ENCODE peak calls at places on chromosomes 6 and 20, in five cellular contexts. One of them, this sample, is unnamed.

GRCh38 chr6:170273681-170274080 is 17.2 kb downstream of the DLL1 start:
- DNase-seq in spleen: no peak
- DNase-seq in IMR-90: no peak
- DNase-seq in uterus: no peak
- DNase-seq in H1: no peak
- DNase-seq in this sample: no peak

GRCh38 chr6:18262812-18263560 is 1.3 kb downstream of the DEK start:
- DNase-seq in uterus: no peak
- DNase-seq in IMR-90: peak; percentile 9
- DNase-seq in spleen: no peak
- DNase-seq in H1: no peak
- DNase-seq in this sample: no peak

GRCh38 chr6:150967910-150968309 is 102.4 kb downstream of the MTHFD1L start:
- DNase-seq in spleen: no peak
- DNase-seq in IMR-90: peak; percentile 29
- DNase-seq in H1: no peak
- DNase-seq in uterus: no peak
- DNase-seq in this sample: no peak

GRCh38 chr6:108720798-108721197 is 127.4 kb upstream of the ARMC2 start:
- DNase-seq in H1: no peak
- DNase-seq in IMR-90: no peak
- DNase-seq in spleen: no peak
- DNase-seq in uterus: no peak
- DNase-seq in this sample: no peak

GRCh38 chr20:61960836-61961235 is 104.8 kb downstream of the TAF4 start:
- DNase-seq in H1: no peak
- DNase-seq in spleen: no peak
- DNase-seq in uterus: no peak
- DNase-seq in IMR-90: no peak
- DNase-seq in this sample: no peak

GRCh38 chr20:1882026-1882425 is 13.2 kb upstream of the SIRPA start:
- DNase-seq in IMR-90: no peak
- DNase-seq in spleen: peak; percentile 67
- DNase-seq in uterus: no peak
- DNase-seq in H1: no peak
- DNase-seq in this sample: no peak

GRCh38 chr6:39057251-39058155 is 8.9 kb downstream of the GLP1R start:
- DNase-seq in IMR-90: no peak
- DNase-seq in spleen: peak; percentile 63
- DNase-seq in uterus: no peak
- DNase-seq in H1: no peak
- DNase-seq in this sample: peak; percentile 6

GRCh38 chr6:89145962-89146747 is at the start of gene PM20D2:
- DNase-seq in uterus: peak; percentile 52
- DNase-seq in H1: no peak
- DNase-seq in IMR-90: peak; percentile 20
- DNase-seq in spleen: peak; percentile 93
- DNase-seq in this sample: peak; percentile 84

GRCh38 chr6:36998723-36999466 is 6.6 kb upstream of the FGD2 start:
- DNase-seq in IMR-90: no peak
- DNase-seq in H1: no peak
- DNase-seq in spleen: peak; percentile 37
- DNase-seq in uterus: no peak
- DNase-seq in this sample: no peak
- TF ChIP-seq POLR2A in IMR-90: no peak
- TF ChIP-seq POLR2A in H1: no peak
- TF ChIP-seq POLR2A in spleen: no peak
- TF ChIP-seq POLR2A in uterus: no peak
- TF ChIP-seq POLR2A in this sample: no peak

GRCh38 chr6:142233945-142234682 is 67.7 kb upstream of the ADGRG6 start:
- DNase-seq in uterus: no peak
- DNase-seq in spleen: no peak
- DNase-seq in H1: no peak
- DNase-seq in IMR-90: no peak
- DNase-seq in this sample: no peak
- H3K4me3 ChIP-seq in uterus: no peak overlapping the region
- H3K4me3 ChIP-seq in spleen: no peak overlapping the region
- H3K4me3 ChIP-seq in H1: no peak overlapping the region
- H3K4me3 ChIP-seq in IMR-90: no peak overlapping the region
- H3K4me3 ChIP-seq in this sample: no peak overlapping the region

GRCh38 chr6:56279346-56280080 is 32.1 kb upstream of the COL21A1 start:
- DNase-seq in uterus: no peak
- DNase-seq in H1: no peak
- DNase-seq in IMR-90: no peak
- DNase-seq in spleen: no peak
- DNase-seq in this sample: no peak

GRCh38 chr6:56288347-56288746 is 41.0 kb upstream of the COL21A1 start:
- DNase-seq in IMR-90: no peak
- DNase-seq in H1: no peak
- DNase-seq in uterus: no peak
- DNase-seq in spleen: no peak
- DNase-seq in this sample: no peak

GRCh38 chr6:56278186-56278585 is 30.8 kb upstream of the COL21A1 start:
- DNase-seq in spleen: no peak
- DNase-seq in H1: no peak
- DNase-seq in uterus: no peak
- DNase-seq in IMR-90: no peak
- DNase-seq in this sample: no peak

GRCh38 chr6:56282391-56282790 is 35.0 kb upstream of the COL21A1 start:
- DNase-seq in uterus: no peak
- DNase-seq in H1: no peak
- DNase-seq in IMR-90: no peak
- DNase-seq in spleen: no peak
- DNase-seq in this sample: no peak
- TF ChIP-seq POLR2A in uterus: no peak
- TF ChIP-seq POLR2A in H1: no peak
- TF ChIP-seq POLR2A in IMR-90: no peak
- TF ChIP-seq POLR2A in spleen: no peak
- TF ChIP-seq POLR2A in this sample: no peak

GRCh38 chr6:167855825-167856425 is 29.2 kb downstream of the AFDN start:
- DNase-seq in uterus: no peak
- DNase-seq in H1: no peak
- DNase-seq in IMR-90: peak; percentile 97
- DNase-seq in spleen: no peak
- DNase-seq in this sample: no peak
- H3K4me3 ChIP-seq in uterus: no peak overlapping the region
- H3K4me3 ChIP-seq in H1: no peak overlapping the region
- H3K4me3 ChIP-seq in IMR-90: no peak overlapping the region
- H3K4me3 ChIP-seq in spleen: no peak overlapping the region
- H3K4me3 ChIP-seq in this sample: no peak overlapping the region

DNA sequence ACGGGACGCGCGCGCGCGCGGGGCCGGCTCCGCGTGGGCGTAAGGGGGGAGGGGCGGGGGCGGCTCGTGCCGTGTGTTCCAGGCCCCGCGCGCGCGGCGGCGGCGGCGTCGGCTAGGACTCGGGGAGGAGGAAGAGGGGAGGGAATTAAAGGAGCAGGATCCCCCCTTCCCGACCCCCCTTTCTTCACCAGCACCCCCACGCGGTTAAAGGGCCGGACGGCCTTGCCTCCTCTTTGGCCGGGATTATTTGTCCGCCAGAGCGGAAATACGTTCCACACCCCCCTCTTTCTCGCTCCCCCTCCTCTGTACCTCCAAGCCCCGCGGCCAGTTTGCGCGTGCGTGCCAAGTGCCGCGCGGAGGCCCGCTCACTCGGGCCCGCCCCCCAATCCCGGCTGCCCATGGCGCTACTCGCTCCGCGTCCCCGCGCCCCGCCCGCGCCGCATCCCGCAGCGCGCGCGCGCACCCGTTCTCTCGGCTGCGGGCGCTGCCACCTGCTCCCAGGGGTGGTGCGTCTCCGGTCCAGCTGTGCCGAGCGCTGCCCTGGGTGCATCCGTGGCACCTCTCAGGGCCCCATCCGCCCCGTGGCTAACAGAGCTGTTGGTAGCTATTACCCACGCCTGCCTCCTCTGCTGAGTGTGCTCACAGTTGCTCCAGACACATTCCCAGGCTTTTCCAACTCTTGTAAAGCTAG is at the start of gene ZBTB12:
- DNase-seq in uterus: peak; percentile 96
- DNase-seq in spleen: peak; percentile 96
- DNase-seq in H1: peak; percentile 86
- DNase-seq in IMR-90: peak; percentile 98
- DNase-seq in this sample: peak; percentile 89
- TF ChIP-seq POLR2A in uterus: peak; percentile 81
- TF ChIP-seq POLR2A in spleen: no peak
- TF ChIP-seq POLR2A in H1: no peak
- TF ChIP-seq POLR2A in IMR-90: no peak
- TF ChIP-seq POLR2A in this sample: peak; percentile 66

GRCh38 chr6:50842446-50842845 is 23.8 kb downstream of the TFAP2B start:
- DNase-seq in IMR-90: no peak
- DNase-seq in spleen: no peak
- DNase-seq in H1: no peak
- DNase-seq in uterus: no peak
- DNase-seq in this sample: no peak

GRCh38 chr6:50840814-50841192 is 22.1 kb downstream of the TFAP2B start:
- DNase-seq in spleen: no peak
- DNase-seq in H1: no peak
- DNase-seq in uterus: no peak
- DNase-seq in IMR-90: no peak
- DNase-seq in this sample: no peak

GRCh38 chr6:50840112-50840813 is 21.6 kb downstream of the TFAP2B start:
- DNase-seq in IMR-90: no peak
- DNase-seq in H1: no peak
- DNase-seq in uterus: no peak
- DNase-seq in spleen: no peak
- DNase-seq in this sample: no peak

GRCh38 chr6:50843842-50844241 is 25.2 kb downstream of the TFAP2B start:
- DNase-seq in spleen: no peak
- DNase-seq in IMR-90: no peak
- DNase-seq in uterus: no peak
- DNase-seq in H1: no peak
- DNase-seq in this sample: no peak

GRCh38 chr6:50842861-50843384 is 24.3 kb downstream of the TFAP2B start:
- DNase-seq in uterus: no peak
- DNase-seq in H1: no peak
- DNase-seq in IMR-90: no peak
- DNase-seq in spleen: no peak
- DNase-seq in this sample: no peak
- H3K4me3 ChIP-seq in uterus: no peak overlapping the region
- H3K4me3 ChIP-seq in H1: peak overlapping the region; percentile 27
- H3K4me3 ChIP-seq in IMR-90: no peak overlapping the region
- H3K4me3 ChIP-seq in spleen: no peak overlapping the region
- H3K4me3 ChIP-seq in this sample: no peak overlapping the region

DNA sequence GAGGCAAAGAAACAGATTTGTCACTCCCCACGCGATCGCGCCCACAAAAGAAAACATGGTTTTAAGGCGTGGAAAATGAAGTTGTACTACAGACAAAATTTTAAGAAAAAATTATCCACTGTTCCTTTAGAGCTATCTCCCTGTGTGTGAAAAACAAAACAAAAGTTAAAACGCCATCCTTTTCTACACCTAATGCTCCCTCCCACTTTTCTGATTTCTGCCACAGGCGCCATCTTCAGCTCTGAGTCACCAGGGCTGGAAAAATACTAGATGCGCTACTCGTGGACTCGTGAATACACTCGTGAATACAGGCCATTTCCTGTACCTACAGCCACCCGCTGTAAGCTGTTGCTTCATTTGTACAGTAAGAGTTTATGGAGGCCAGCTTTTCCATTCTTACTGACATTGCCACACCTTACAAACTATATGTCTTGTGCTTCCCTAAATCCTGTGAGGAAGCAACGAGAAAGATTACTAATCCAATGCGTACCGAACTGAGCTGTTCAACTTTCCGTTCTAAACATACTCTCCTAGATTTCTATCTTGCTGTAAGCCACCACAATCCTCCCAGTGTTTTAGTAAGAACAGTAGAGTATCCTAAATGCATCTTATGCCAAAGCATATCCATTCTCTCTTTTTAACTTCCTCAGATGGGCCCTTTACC is 770 bp upstream of the AHI1 start:
- DNase-seq in IMR-90: peak; percentile 94
- DNase-seq in H1: no peak
- DNase-seq in uterus: peak; percentile 84
- DNase-seq in spleen: no peak
- DNase-seq in this sample: peak; percentile 80
- TF ChIP-seq POLR2A in IMR-90: peak; percentile 85
- TF ChIP-seq POLR2A in H1: no peak
- TF ChIP-seq POLR2A in uterus: peak; percentile 14
- TF ChIP-seq POLR2A in spleen: no peak
- TF ChIP-seq POLR2A in this sample: no peak

GRCh38 chr20:8855315-8855714 is 213.6 kb upstream of the PLCB4 start:
- DNase-seq in IMR-90: peak; percentile 61
- DNase-seq in uterus: peak; percentile 42
- DNase-seq in H1: no peak
- DNase-seq in spleen: no peak
- DNase-seq in this sample: no peak
- H3K4me3 ChIP-seq in IMR-90: no peak overlapping the region
- H3K4me3 ChIP-seq in uterus: no peak overlapping the region
- H3K4me3 ChIP-seq in H1: no peak overlapping the region
- H3K4me3 ChIP-seq in spleen: no peak overlapping the region
- H3K4me3 ChIP-seq in this sample: no peak overlapping the region

DNA sequence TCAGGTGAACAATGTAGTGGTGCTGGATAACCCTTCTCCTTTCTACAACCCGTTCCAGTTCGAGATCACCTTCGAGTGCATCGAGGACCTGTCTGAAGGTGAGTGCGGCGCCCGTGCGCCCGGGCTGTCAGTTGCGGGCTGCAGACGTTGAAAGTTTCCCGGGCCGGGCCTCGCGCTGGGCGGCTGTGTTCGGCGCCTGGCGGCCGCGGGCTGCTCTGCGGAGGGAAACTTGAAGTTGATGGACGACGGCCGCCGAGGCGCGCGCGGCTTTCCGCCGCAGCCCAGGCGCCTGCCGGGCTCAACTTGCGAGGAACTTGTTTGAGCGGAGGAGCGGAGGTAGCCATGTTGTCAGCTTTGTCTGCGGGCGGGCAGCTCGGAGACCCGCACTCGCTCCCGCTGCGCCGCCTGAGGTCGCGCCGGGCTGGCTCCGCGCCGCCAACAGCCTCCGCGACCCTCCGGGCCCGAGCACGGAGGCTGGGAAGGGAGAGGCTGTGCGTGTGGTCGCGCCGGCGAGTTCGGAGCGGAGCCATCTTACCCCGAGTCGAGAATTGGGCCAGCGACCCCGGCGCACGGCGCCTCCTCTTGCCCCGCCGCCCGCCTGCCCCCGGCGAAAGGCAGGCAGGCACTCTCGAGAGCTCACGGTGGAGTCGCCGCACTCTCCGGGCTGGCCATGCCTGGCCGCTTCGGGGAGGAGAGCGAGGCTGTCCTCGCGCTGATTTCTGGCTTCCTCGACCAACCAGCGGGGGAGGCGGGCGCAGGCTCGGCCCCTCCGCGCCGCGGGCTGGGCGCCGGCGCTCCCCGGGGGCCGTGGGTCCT is 681 bp downstream of the ASF1A start:
- DNase-seq in IMR-90: peak; percentile 66
- DNase-seq in uterus: peak; percentile 55
- DNase-seq in spleen: peak; percentile 94
- DNase-seq in H1: no peak
- DNase-seq in this sample: peak; percentile 66
- TF ChIP-seq POLR2A in IMR-90: peak; percentile 38
- TF ChIP-seq POLR2A in uterus: peak; percentile 63
- TF ChIP-seq POLR2A in spleen: no peak
- TF ChIP-seq POLR2A in H1: peak; percentile 64
- TF ChIP-seq POLR2A in this sample: no peak

GRCh38 chr6:132683543-132683942 is 24.6 kb upstream of the TAAR1 start:
- DNase-seq in spleen: no peak
- DNase-seq in IMR-90: peak; percentile 74
- DNase-seq in H1: no peak
- DNase-seq in uterus: no peak
- DNase-seq in this sample: no peak
- H3K4me3 ChIP-seq in spleen: no peak overlapping the region
- H3K4me3 ChIP-seq in IMR-90: no peak overlapping the region
- H3K4me3 ChIP-seq in H1: no peak overlapping the region
- H3K4me3 ChIP-seq in uterus: no peak overlapping the region
- H3K4me3 ChIP-seq in this sample: no peak overlapping the region